ENCODE peak calls at places on chromosomes 3 and 15, in four cellular contexts. One of them, this sample, is unnamed.

GRCh38 chr3:175704366-175705041 is 845.4 kb downstream of the NAALADL2 start:
- DNase-seq in HL-60: no peak
- DNase-seq in psoas muscle: no peak
- DNase-seq in activated T-cell treated with anti-CD3 and anti-CD28 coated beads for 1 hour: no peak
- DNase-seq in this sample: no peak

GRCh38 chr15:99708563-99708962 is 24.7 kb downstream of the LYSMD4 start:
- DNase-seq in HL-60: no peak
- DNase-seq in psoas muscle: peak
- DNase-seq in activated T-cell treated with anti-CD3 and anti-CD28 coated beads for 1 hour: no peak
- DNase-seq in this sample: peak

GRCh38 chr15:58080398-58080797 is 14.9 kb upstream of the ALDH1A2 start:
- DNase-seq in HL-60: no peak
- DNase-seq in psoas muscle: no peak
- DNase-seq in activated T-cell treated with anti-CD3 and anti-CD28 coated beads for 1 hour: no peak
- DNase-seq in this sample: no peak

GRCh38 chr3:31671456-31671855 is 138.7 kb downstream of the STT3B start:
- DNase-seq in HL-60: no peak
- DNase-seq in psoas muscle: no peak
- DNase-seq in activated T-cell treated with anti-CD3 and anti-CD28 coated beads for 1 hour: no peak
- DNase-seq in this sample: no peak

GRCh38 chr3:189921770-189922169 is 198.9 kb downstream of the P3H2 start:
- DNase-seq in HL-60: no peak
- DNase-seq in psoas muscle: no peak
- DNase-seq in activated T-cell treated with anti-CD3 and anti-CD28 coated beads for 1 hour: no peak
- DNase-seq in this sample: no peak

GRCh38 chr3:155448531-155448930 is 155.0 kb upstream of the STRIT1 start:
- DNase-seq in HL-60: no peak
- DNase-seq in psoas muscle: no peak
- DNase-seq in activated T-cell treated with anti-CD3 and anti-CD28 coated beads for 1 hour: no peak
- DNase-seq in this sample: no peak

GRCh38 chr3:186119499-186119898 is 10.6 kb upstream of the ETV5 start:
- DNase-seq in HL-60: no peak
- DNase-seq in psoas muscle: no peak
- DNase-seq in activated T-cell treated with anti-CD3 and anti-CD28 coated beads for 1 hour: no peak
- DNase-seq in this sample: no peak

GRCh38 chr3:164465172-164465571 is 613.1 kb downstream of the SI start:
- DNase-seq in HL-60: no peak
- DNase-seq in psoas muscle: no peak
- DNase-seq in activated T-cell treated with anti-CD3 and anti-CD28 coated beads for 1 hour: no peak
- DNase-seq in this sample: no peak

GRCh38 chr3:182937293-182938051 is 42.9 kb downstream of the DCUN1D1 start:
- DNase-seq in HL-60: no peak
- DNase-seq in psoas muscle: no peak
- DNase-seq in activated T-cell treated with anti-CD3 and anti-CD28 coated beads for 1 hour: no peak
- DNase-seq in this sample: no peak

GRCh38 chr15:87498545-87498944 is 758.0 kb downstream of the NTRK3 start:
- DNase-seq in HL-60: no peak
- DNase-seq in psoas muscle: no peak
- DNase-seq in activated T-cell treated with anti-CD3 and anti-CD28 coated beads for 1 hour: no peak
- DNase-seq in this sample: no peak

GRCh38 chr3:190131329-190131728 is 10.6 kb upstream of the P3H2 start:
- DNase-seq in HL-60: no peak
- DNase-seq in psoas muscle: no peak
- DNase-seq in activated T-cell treated with anti-CD3 and anti-CD28 coated beads for 1 hour: no peak
- DNase-seq in this sample: peak

This sample was measured in NCI-H460.